ENCODE peak calls at places on chromosomes 2 and 18, in four cellular contexts. One of them, this sample, is unnamed.

GRCh38 chr18:45255142-45255890 is 360.0 kb upstream of the SLC14A2 start:
- DNase-seq in fibroblast of lung: peak
- DNase-seq in neural progenitor cell: peak
- DNase-seq in hepatocyte: peak
- DNase-seq in this sample: no peak

GRCh38 chr2:2707111-2708035 is 376.3 kb upstream of the MYT1L start:
- DNase-seq in fibroblast of lung: no peak
- DNase-seq in neural progenitor cell: peak
- DNase-seq in hepatocyte: no peak
- DNase-seq in this sample: no peak

GRCh38 chr2:192005214-192005613 is 158.3 kb upstream of the CAVIN2 start:
- DNase-seq in hepatocyte: no peak
- DNase-seq in neural progenitor cell: no peak
- DNase-seq in fibroblast of lung: no peak
- DNase-seq in this sample: no peak

GRCh38 chr18:66495844-66496243 is 108.0 kb downstream of the CDH19 start:
- DNase-seq in neural progenitor cell: peak
- DNase-seq in hepatocyte: peak
- DNase-seq in fibroblast of lung: peak
- DNase-seq in this sample: peak

GRCh38 chr2:239938651-239939486 is 86.3 kb downstream of the NDUFA10 start:
- DNase-seq in fibroblast of lung: no peak
- DNase-seq in hepatocyte: no peak
- DNase-seq in neural progenitor cell: no peak
- DNase-seq in this sample: peak

GRCh38 chr2:23381084-23381483 is 3.9 kb upstream of the KLHL29 start:
- DNase-seq in fibroblast of lung: peak
- DNase-seq in hepatocyte: no peak
- DNase-seq in neural progenitor cell: no peak
- DNase-seq in this sample: no peak

GRCh38 chr2:183552716-183553115 is 428.5 kb downstream of the NUP35 start:
- DNase-seq in neural progenitor cell: no peak
- DNase-seq in fibroblast of lung: no peak
- DNase-seq in hepatocyte: no peak
- DNase-seq in this sample: no peak

GRCh38 chr18:57832730-57833129 is 29.6 kb upstream of the ATP8B1 start:
- DNase-seq in fibroblast of lung: no peak
- DNase-seq in hepatocyte: no peak
- DNase-seq in neural progenitor cell: no peak
- DNase-seq in this sample: no peak

GRCh38 chr2:74571058-74571457 is 16.5 kb downstream of the DOK1 start:
- DNase-seq in neural progenitor cell: no peak
- DNase-seq in hepatocyte: no peak
- DNase-seq in fibroblast of lung: no peak
- DNase-seq in this sample: no peak

GRCh38 chr2:9050122-9050809 is 46.8 kb upstream of the MBOAT2 start:
- DNase-seq in hepatocyte: peak
- DNase-seq in fibroblast of lung: no peak
- DNase-seq in neural progenitor cell: no peak
- DNase-seq in this sample: no peak

GRCh38 chr18:43869451-43870008 is 592.2 kb upstream of the SYT4 start:
- DNase-seq in fibroblast of lung: peak
- DNase-seq in hepatocyte: no peak
- DNase-seq in neural progenitor cell: no peak
- DNase-seq in this sample: no peak

GRCh38 chr2:212686285-212686895 is 147.8 kb upstream of the ERBB4 start:
- DNase-seq in neural progenitor cell: peak
- DNase-seq in fibroblast of lung: peak
- DNase-seq in hepatocyte: peak
- DNase-seq in this sample: peak

GRCh38 chr2:197368412-197368811 is 57.8 kb upstream of the ANKRD44 start:
- DNase-seq in neural progenitor cell: no peak
- DNase-seq in hepatocyte: no peak
- DNase-seq in fibroblast of lung: no peak
- DNase-seq in this sample: no peak

GRCh38 chr2:188319845-188320244 is 28.2 kb downstream of the GULP1 start:
- DNase-seq in neural progenitor cell: peak
- DNase-seq in hepatocyte: no peak
- DNase-seq in fibroblast of lung: no peak
- DNase-seq in this sample: no peak

GRCh38 chr2:46857871-46858696 is 57.5 kb downstream of the MCFD2 start:
- DNase-seq in hepatocyte: no peak
- DNase-seq in neural progenitor cell: no peak
- DNase-seq in fibroblast of lung: peak
- DNase-seq in this sample: no peak

GRCh38 chr2:36371070-36371962 is 15.7 kb downstream of the CRIM1 start:
- DNase-seq in neural progenitor cell: no peak
- DNase-seq in fibroblast of lung: peak
- DNase-seq in hepatocyte: no peak
- DNase-seq in this sample: no peak

GRCh38 chr18:10454800-10455550 is 540 bp downstream of the APCDD1 start:
- DNase-seq in fibroblast of lung: no peak
- DNase-seq in hepatocyte: peak
- DNase-seq in neural progenitor cell: no peak
- DNase-seq in this sample: no peak

GRCh38 chr2:7012141-7012809 is 95.1 kb downstream of the RNF144A start:
- DNase-seq in neural progenitor cell: no peak
- DNase-seq in hepatocyte: no peak
- DNase-seq in fibroblast of lung: peak
- DNase-seq in this sample: no peak

GRCh38 chr2:143451622-143452021 is 322.4 kb downstream of the ARHGAP15 start:
- DNase-seq in neural progenitor cell: no peak
- DNase-seq in hepatocyte: peak
- DNase-seq in fibroblast of lung: peak
- DNase-seq in this sample: no peak
- TF ChIP-seq CTCF in neural progenitor cell: no peak
- TF ChIP-seq CTCF in hepatocyte: no peak
- TF ChIP-seq CTCF in fibroblast of lung: no peak
- TF ChIP-seq CTCF in this sample: no peak

DNA sequence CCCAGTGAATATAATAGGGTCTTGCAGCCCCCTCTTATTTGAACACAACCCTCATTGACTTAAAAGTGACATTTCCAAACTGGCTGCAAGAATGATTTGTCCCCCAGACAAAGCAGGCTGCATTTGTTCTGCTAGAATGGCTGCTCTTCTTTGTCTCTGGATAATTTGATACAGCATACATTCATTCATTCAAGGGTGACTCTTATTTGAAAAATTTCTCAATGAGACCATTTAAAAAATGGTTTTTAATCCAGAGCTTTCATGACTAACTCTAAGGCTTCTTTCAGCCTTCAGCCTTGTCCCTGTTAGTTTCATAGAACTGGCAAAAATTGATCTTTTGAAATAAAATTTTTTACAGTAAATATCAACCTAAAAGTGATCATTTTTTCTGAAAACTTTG is 64.3 kb upstream of the TANC1 start:
- DNase-seq in hepatocyte: no peak
- DNase-seq in neural progenitor cell: no peak
- DNase-seq in fibroblast of lung: peak
- DNase-seq in this sample: no peak
- H2AFZ ChIP-seq in hepatocyte: no peak
- H2AFZ ChIP-seq in neural progenitor cell: no peak
- H2AFZ ChIP-seq in fibroblast of lung: no peak
- H2AFZ ChIP-seq in this sample: no peak

GRCh38 chr2:164935467-164935807 is 19.9 kb downstream of the SLC38A11 start:
- DNase-seq in hepatocyte: no peak
- DNase-seq in fibroblast of lung: no peak
- DNase-seq in neural progenitor cell: no peak
- DNase-seq in this sample: no peak

GRCh38 chr2:164933751-164934189 is 21.6 kb downstream of the SLC38A11 start:
- DNase-seq in neural progenitor cell: no peak
- DNase-seq in hepatocyte: no peak
- DNase-seq in fibroblast of lung: no peak
- DNase-seq in this sample: no peak

GRCh38 chr2:164934790-164935466 is 20.4 kb downstream of the SLC38A11 start:
- DNase-seq in hepatocyte: no peak
- DNase-seq in neural progenitor cell: no peak
- DNase-seq in fibroblast of lung: no peak
- DNase-seq in this sample: no peak

GRCh38 chr2:164943289-164943688 is 12.0 kb downstream of the SLC38A11 start:
- DNase-seq in fibroblast of lung: no peak
- DNase-seq in neural progenitor cell: no peak
- DNase-seq in hepatocyte: no peak
- DNase-seq in this sample: no peak

DNA sequence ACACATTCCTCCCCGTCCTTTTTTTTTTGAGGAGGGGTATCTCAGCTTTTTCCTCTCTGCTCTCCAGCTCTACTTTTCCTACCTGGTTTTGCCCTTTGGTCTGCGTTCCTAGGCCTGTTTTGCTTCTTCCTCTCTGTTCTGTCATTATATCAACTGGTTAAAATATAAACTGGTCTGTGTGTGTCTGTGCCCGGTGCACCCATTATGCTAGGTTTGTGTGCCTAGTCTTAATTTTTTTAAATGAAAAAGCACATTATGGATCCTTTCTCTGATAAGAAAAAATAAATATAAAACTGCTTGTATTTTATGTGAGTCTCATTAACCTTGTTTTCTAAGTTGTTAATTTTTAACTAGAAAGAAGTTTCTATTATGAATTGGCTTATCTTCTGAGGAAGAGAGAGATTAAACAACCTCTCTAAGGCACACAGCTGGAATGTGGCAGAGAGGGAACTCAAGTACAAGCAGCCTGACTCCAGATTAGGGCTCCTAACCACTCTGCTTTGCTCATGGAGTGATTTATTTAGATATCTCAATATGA is 17.4 kb downstream of the SLC38A11 start:
- DNase-seq in fibroblast of lung: no peak
- DNase-seq in hepatocyte: peak
- DNase-seq in neural progenitor cell: no peak
- DNase-seq in this sample: no peak
- H3K4me3 ChIP-seq in fibroblast of lung: no peak
- H3K4me3 ChIP-seq in hepatocyte: no peak
- H3K4me3 ChIP-seq in neural progenitor cell: no peak
- H3K4me3 ChIP-seq in this sample: no peak

GRCh38 chr2:48016620-48017019 is 110.3 kb upstream of the FBXO11 start:
- DNase-seq in neural progenitor cell: no peak
- DNase-seq in fibroblast of lung: no peak
- DNase-seq in hepatocyte: peak
- DNase-seq in this sample: no peak
- TF ChIP-seq CTCF in neural progenitor cell: peak
- TF ChIP-seq CTCF in fibroblast of lung: peak
- TF ChIP-seq CTCF in hepatocyte: peak
- TF ChIP-seq CTCF in this sample: peak

GRCh38 chr2:241506793-241507429 is 1.5 kb downstream of the STK25 start:
- DNase-seq in fibroblast of lung: no peak
- DNase-seq in neural progenitor cell: no peak
- DNase-seq in hepatocyte: no peak
- DNase-seq in this sample: no peak
- H2AFZ ChIP-seq in fibroblast of lung: no peak
- H2AFZ ChIP-seq in neural progenitor cell: no peak
- H2AFZ ChIP-seq in hepatocyte: no peak
- H2AFZ ChIP-seq in this sample: no peak

GRCh38 chr2:59427980-59428379 is 1125.5 kb downstream of the BCL11A start:
- DNase-seq in fibroblast of lung: no peak
- DNase-seq in hepatocyte: no peak
- DNase-seq in neural progenitor cell: peak
- DNase-seq in this sample: no peak

GRCh38 chr2:59428940-59429339 is 1124.5 kb downstream of the BCL11A start:
- DNase-seq in fibroblast of lung: no peak
- DNase-seq in hepatocyte: no peak
- DNase-seq in neural progenitor cell: no peak
- DNase-seq in this sample: no peak

GRCh38 chr2:59425292-59425691 is 1128.2 kb downstream of the BCL11A start:
- DNase-seq in fibroblast of lung: no peak
- DNase-seq in neural progenitor cell: no peak
- DNase-seq in hepatocyte: no peak
- DNase-seq in this sample: no peak
- H3K4me3 ChIP-seq in fibroblast of lung: no peak
- H3K4me3 ChIP-seq in neural progenitor cell: no peak
- H3K4me3 ChIP-seq in hepatocyte: no peak
- H3K4me3 ChIP-seq in this sample: no peak

GRCh38 chr18:31042391-31043181 is at the start of gene DSC3:
- DNase-seq in hepatocyte: peak
- DNase-seq in neural progenitor cell: peak
- DNase-seq in fibroblast of lung: peak
- DNase-seq in this sample: no peak
- TF ChIP-seq CTCF in hepatocyte: no peak
- TF ChIP-seq CTCF in neural progenitor cell: peak
- TF ChIP-seq CTCF in fibroblast of lung: no peak
- TF ChIP-seq CTCF in this sample: no peak

GRCh38 chr2:173048530-173048900 is 27.1 kb upstream of the MAP3K20 start:
- DNase-seq in fibroblast of lung: no peak
- DNase-seq in hepatocyte: peak
- DNase-seq in neural progenitor cell: no peak
- DNase-seq in this sample: no peak

GRCh38 chr2:173050684-173051083 is 25.0 kb upstream of the MAP3K20 start:
- DNase-seq in neural progenitor cell: no peak
- DNase-seq in hepatocyte: no peak
- DNase-seq in fibroblast of lung: no peak
- DNase-seq in this sample: no peak

GRCh38 chr2:173049732-173050314 is 25.8 kb upstream of the MAP3K20 start:
- DNase-seq in fibroblast of lung: no peak
- DNase-seq in neural progenitor cell: no peak
- DNase-seq in hepatocyte: no peak
- DNase-seq in this sample: no peak

GRCh38 chr2:173051463-173051862 is 24.2 kb upstream of the MAP3K20 start:
- DNase-seq in neural progenitor cell: no peak
- DNase-seq in hepatocyte: no peak
- DNase-seq in fibroblast of lung: no peak
- DNase-seq in this sample: no peak

DNA sequence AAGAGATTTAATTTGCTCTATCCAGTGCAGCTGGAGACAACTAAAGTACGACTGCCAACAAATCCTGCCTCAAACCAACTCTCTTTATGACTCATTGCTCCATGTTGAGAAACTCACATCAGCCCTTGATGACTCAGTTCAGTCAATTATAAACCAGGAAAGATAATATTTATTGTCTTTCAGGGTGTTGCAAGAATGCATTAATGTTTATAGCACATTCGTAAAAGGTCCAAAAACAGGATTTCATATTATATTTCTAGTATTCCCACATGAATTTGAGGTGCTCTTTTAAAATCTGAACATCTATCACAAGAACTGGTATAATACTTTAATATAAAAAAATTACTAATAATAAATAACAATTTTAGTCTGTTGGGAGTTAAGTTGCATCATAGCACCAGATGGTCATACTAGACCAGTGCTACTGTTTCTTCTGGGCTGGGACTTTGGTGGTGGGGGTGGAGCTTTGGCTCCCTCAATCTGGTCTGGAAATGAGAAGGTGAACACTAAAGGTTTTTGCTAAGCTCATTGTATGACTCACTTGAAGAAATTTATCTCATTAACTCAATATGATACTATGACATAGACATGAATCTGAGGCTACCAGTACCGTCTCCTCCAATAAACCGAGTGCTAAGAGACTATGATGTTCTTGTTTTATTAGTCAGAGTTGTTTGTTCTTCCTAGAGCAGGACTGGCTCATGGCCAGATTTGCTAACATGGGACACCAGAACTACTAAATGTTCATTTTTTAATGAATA is 26.6 kb upstream of the MAP3K20 start:
- DNase-seq in neural progenitor cell: no peak
- DNase-seq in hepatocyte: peak
- DNase-seq in fibroblast of lung: peak
- DNase-seq in this sample: no peak
- H2AFZ ChIP-seq in neural progenitor cell: no peak
- H2AFZ ChIP-seq in hepatocyte: no peak
- H2AFZ ChIP-seq in fibroblast of lung: no peak
- H2AFZ ChIP-seq in this sample: no peak

This sample was measured in DND-41.